ENCODE peak calls at places on chromosome 21, in six cellular contexts. R is stomach, C is coronary artery, U is IMR-90, Y is K562, D is thoracic aorta. Q is an unnamed sample.

GRCh38 chr21:45262616-45263015 is 25.1 kb downstream of the POFUT2 start:
- DNase-seq in R (peak), C (peak), U (no peak), Y (no peak), D (no peak), Q (no peak)

GRCh38 chr21:28742527-28742926 is 250.2 kb downstream of the LTN1 start:
- DNase-seq in R (no peak), C (no peak), U (peak), Y (no peak), D (no peak), Q (no peak)

GRCh38 chr21:25670726-25671125 is 31.7 kb downstream of the JAM2 start:
- DNase-seq in R (no peak), C (no peak), U (peak), Y (no peak), D (no peak), Q (no peak)

GRCh38 chr21:33767236-33767635 is 124.9 kb downstream of the ITSN1 start:
- DNase-seq in R (no peak), C (no peak), U (peak), Y (no peak), D (no peak), Q (no peak)

GRCh38 chr21:35206141-35207125 is 157.3 kb upstream of the RUNX1 start:
- DNase-seq in R (peak), C (no peak), U (peak), Y (peak), D (no peak), Q (peak)

GRCh38 chr21:46122241-46122671 is 24.3 kb downstream of the COL6A2 start:
- DNase-seq in R (peak), C (peak), U (peak), Y (no peak), D (no peak), Q (peak)

GRCh38 chr21:31343680-31344480 is at the start of gene TIAM1:
- DNase-seq in R (peak), C (peak), U (peak), Y (no peak), D (peak), Q (peak)

GRCh38 chr21:18449586-18449985 is 46.0 kb upstream of the TMPRSS15 start:
- DNase-seq in R (no peak), C (no peak), U (no peak), Y (no peak), D (no peak), Q (no peak)

GRCh38 chr21:20463362-20463761 is 534.8 kb upstream of the NCAM2 start:
- DNase-seq in R (no peak), C (no peak), U (no peak), Y (no peak), D (no peak), Q (no peak)

GRCh38 chr21:34498623-34499022 is 13.4 kb downstream of the KCNE1 start:
- DNase-seq in R (no peak), C (no peak), U (peak), Y (no peak), D (no peak), Q (no peak)

GRCh38 chr21:34810786-34811185 is 142.0 kb downstream of the CLIC6 start:
- DNase-seq in R (no peak), C (no peak), U (no peak), Y (no peak), D (no peak), Q (no peak)

GRCh38 chr21:31372176-31372765 is 28.2 kb upstream of the TIAM1 start:
- DNase-seq in R (no peak), C (no peak), U (no peak), Y (no peak), D (no peak), Q (no peak)

GRCh38 chr21:17783816-17784598 is 35.1 kb downstream of the C21orf91 start:
- DNase-seq in R (no peak), C (no peak), U (no peak), Y (no peak), D (no peak), Q (no peak)

GRCh38 chr21:34960672-34961071 is 88.4 kb downstream of the RUNX1 start:
- DNase-seq in R (no peak), C (no peak), U (no peak), Y (no peak), D (no peak), Q (no peak)

GRCh38 chr21:35256468-35256988 is 207.4 kb upstream of the RUNX1 start:
- DNase-seq in R (peak), C (peak), U (peak), Y (no peak), D (peak), Q (peak)

GRCh38 chr21:18340387-18340942 is 63.1 kb downstream of the TMPRSS15 start:
- DNase-seq in R (no peak), C (no peak), U (no peak), Y (no peak), D (no peak), Q (no peak)

GRCh38 chr21:39196310-39196709 is 13.1 kb upstream of the PSMG1 start:
- DNase-seq in R (no peak), C (no peak), U (no peak), Y (no peak), D (no peak), Q (no peak)

GRCh38 chr21:17386498-17386897 is 126.3 kb upstream of the CXADR start:
- DNase-seq in R (no peak), C (no peak), U (no peak), Y (no peak), D (no peak), Q (no peak)

GRCh38 chr21:46116846-46117585 is 19.1 kb downstream of the COL6A2 start:
- DNase-seq in R (no peak), C (peak), U (no peak), Y (no peak), D (no peak), Q (peak)

GRCh38 chr21:45498646-45499000 is 43.6 kb downstream of the SLC19A1 start:
- DNase-seq in R (no peak), C (no peak), U (no peak), Y (no peak), D (no peak), Q (no peak)

GRCh38 chr21:43609501-43610340 is 49.6 kb downstream of the HSF2BP start:
- DNase-seq in R (peak), C (no peak), U (peak), Y (no peak), D (no peak), Q (peak)

GRCh38 chr21:31132574-31133242 is 94.4 kb upstream of the KRTAP19-8 start:
- DNase-seq in R (no peak), C (no peak), U (peak), Y (no peak), D (no peak), Q (no peak)

GRCh38 chr21:29849735-29850176 is 90.0 kb downstream of the GRIK1 start:
- DNase-seq in R (peak), C (no peak), U (peak), Y (peak), D (peak), Q (peak)

GRCh38 chr21:43921979-43922945 is 57.2 kb downstream of the AGPAT3 start:
- DNase-seq in R (no peak), C (no peak), U (peak), Y (peak), D (no peak), Q (no peak)

GRCh38 chr21:34204481-34205439 is 131.4 kb downstream of the MRPS6 start:
- DNase-seq in R (no peak), C (peak), U (no peak), Y (no peak), D (no peak), Q (no peak)

GRCh38 chr21:45739218-45740087 is 95.9 kb downstream of the PCBP3 start:
- DNase-seq in R (no peak), C (no peak), U (no peak), Y (no peak), D (no peak), Q (no peak)

GRCh38 chr21:24110846-24111245 is 1496.4 kb downstream of the MRPL39 start:
- DNase-seq in R (no peak), C (no peak), U (peak), Y (no peak), D (no peak), Q (no peak)

GRCh38 chr21:16541366-16541765 is 811.6 kb downstream of the USP25 start:
- DNase-seq in R (no peak), C (no peak), U (no peak), Y (no peak), D (no peak), Q (no peak)

GRCh38 chr21:46399686-46400085 is 59.0 kb upstream of the DIP2A start:
- DNase-seq in R (no peak), C (no peak), U (no peak), Y (no peak), D (no peak), Q (no peak)

GRCh38 chr21:39575778-39576177 is 37.0 kb upstream of the B3GALT5 start:
- DNase-seq in R (no peak), C (no peak), U (no peak), Y (no peak), D (no peak), Q (no peak)

DNA sequence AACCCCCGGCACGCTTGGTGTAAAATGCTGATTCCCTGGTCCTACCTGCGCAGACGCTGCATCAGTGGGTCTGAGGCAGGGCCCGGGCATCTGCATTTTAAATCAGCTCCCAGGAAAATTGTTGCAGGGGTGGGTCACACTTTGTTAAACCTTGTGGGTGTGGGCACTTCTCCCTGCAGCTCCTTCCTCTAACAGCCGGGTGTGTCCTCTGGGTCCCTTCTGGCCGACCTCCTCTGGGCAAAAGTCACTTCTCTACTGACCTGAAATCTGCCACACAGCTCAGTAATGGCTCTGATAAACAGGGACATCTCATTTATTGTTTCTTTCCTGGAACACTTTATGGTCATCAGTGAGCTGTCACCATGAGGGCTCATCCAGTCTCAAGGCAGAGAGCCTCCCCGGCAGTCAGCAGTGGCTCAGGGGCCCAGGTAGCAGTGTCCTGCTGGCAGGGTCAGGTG is 52.8 kb upstream of the TMPRSS2 start:
- DNase-seq in R (peak), C (no peak), U (no peak), Y (no peak), D (no peak), Q (no peak)
- H3K27ac ChIP-seq in R (peak), C (no peak), U (no peak), Y (no peak), D (no peak), Q (no peak)

GRCh38 chr21:37815893-37816292 is 100.4 kb downstream of the KCNJ6 start:
- DNase-seq in R (no peak), C (no peak), U (no peak), Y (no peak), D (no peak), Q (no peak)
- TF ChIP-seq CTCF in R (no peak), C (no peak), U (no peak), Y (no peak), D (no peak), Q (no peak)

GRCh38 chr21:41475714-41476405 is 32.1 kb downstream of the TMPRSS2 start:
- DNase-seq in R (no peak), C (no peak), U (no peak), Y (no peak), D (no peak), Q (no peak)
- H3K4me3 ChIP-seq in R (no peak), C (no peak), U (no peak), Y (no peak), D (no peak), Q (no peak)

GRCh38 chr21:40819262-40819661 is 27.7 kb downstream of the DSCAM start:
- DNase-seq in R (no peak), C (no peak), U (no peak), Y (no peak), D (no peak), Q (no peak)
- H3K27ac ChIP-seq in R (no peak), C (no peak), U (no peak), Y (no peak), D (no peak), Q (no peak)

GRCh38 chr21:32414579-32415358 is 2.3 kb downstream of the EVA1C start:
- DNase-seq in R (no peak), C (no peak), U (peak), Y (no peak), D (no peak), Q (no peak)
- TF ChIP-seq CTCF in R (no peak), C (no peak), U (peak), Y (peak), D (peak), Q (peak)